ENCODE peak calls at places on chromosome 4, in five cellular contexts. One of them, this sample, is unnamed.

GRCh38 chr4:57110635-57111546 is 706 bp upstream of the IGFBP7 start:
- DNase-seq in activated naive CD4-positive, alpha-beta T cell treated with anti-CD3 and anti-CD28 coated beads, Interleukin-2, amount 10 ng/mL, durations not matched to agents 7 days and 5 days: no peak
- DNase-seq in NCI-H774: no peak
- DNase-seq in HS-27A: peak; percentile 59
- DNase-seq in body of pancreas: peak; percentile 46
- DNase-seq in this sample: no peak

GRCh38 chr4:155578726-155579385 is 87.8 kb upstream of the GUCY1A1 start:
- DNase-seq in activated naive CD4-positive, alpha-beta T cell treated with anti-CD3 and anti-CD28 coated beads, Interleukin-2, amount 10 ng/mL, durations not matched to agents 7 days and 5 days: no peak
- DNase-seq in NCI-H774: no peak
- DNase-seq in HS-27A: no peak
- DNase-seq in body of pancreas: no peak
- DNase-seq in this sample: no peak

GRCh38 chr4:112403072-112403945 is 106.1 kb downstream of the ALPK1 start:
- DNase-seq in activated naive CD4-positive, alpha-beta T cell treated with anti-CD3 and anti-CD28 coated beads, Interleukin-2, amount 10 ng/mL, durations not matched to agents 7 days and 5 days: no peak
- DNase-seq in NCI-H774: no peak
- DNase-seq in HS-27A: no peak
- DNase-seq in body of pancreas: no peak
- DNase-seq in this sample: no peak

GRCh38 chr4:41839945-41840854 is 91.7 kb upstream of the PHOX2B start:
- DNase-seq in activated naive CD4-positive, alpha-beta T cell treated with anti-CD3 and anti-CD28 coated beads, Interleukin-2, amount 10 ng/mL, durations not matched to agents 7 days and 5 days: no peak
- DNase-seq in NCI-H774: no peak
- DNase-seq in HS-27A: no peak
- DNase-seq in body of pancreas: no peak
- DNase-seq in this sample: no peak

GRCh38 chr4:102390438-102390837 is 45.2 kb upstream of the SLC39A8 start:
- DNase-seq in activated naive CD4-positive, alpha-beta T cell treated with anti-CD3 and anti-CD28 coated beads, Interleukin-2, amount 10 ng/mL, durations not matched to agents 7 days and 5 days: no peak
- DNase-seq in NCI-H774: no peak
- DNase-seq in HS-27A: no peak
- DNase-seq in body of pancreas: no peak
- DNase-seq in this sample: no peak

GRCh38 chr4:2251795-2252529 is 9.9 kb downstream of the MXD4 start:
- DNase-seq in activated naive CD4-positive, alpha-beta T cell treated with anti-CD3 and anti-CD28 coated beads, Interleukin-2, amount 10 ng/mL, durations not matched to agents 7 days and 5 days: no peak
- DNase-seq in NCI-H774: no peak
- DNase-seq in HS-27A: no peak
- DNase-seq in body of pancreas: peak; percentile 1
- DNase-seq in this sample: peak; percentile 7

GRCh38 chr4:4558881-4559280 is 17.0 kb upstream of the STX18 start:
- DNase-seq in activated naive CD4-positive, alpha-beta T cell treated with anti-CD3 and anti-CD28 coated beads, Interleukin-2, amount 10 ng/mL, durations not matched to agents 7 days and 5 days: no peak
- DNase-seq in NCI-H774: no peak
- DNase-seq in HS-27A: no peak
- DNase-seq in body of pancreas: no peak
- DNase-seq in this sample: no peak

GRCh38 chr4:175562537-175562936 is 249.5 kb downstream of the GPM6A start:
- DNase-seq in activated naive CD4-positive, alpha-beta T cell treated with anti-CD3 and anti-CD28 coated beads, Interleukin-2, amount 10 ng/mL, durations not matched to agents 7 days and 5 days: no peak
- DNase-seq in NCI-H774: no peak
- DNase-seq in HS-27A: no peak
- DNase-seq in body of pancreas: no peak
- DNase-seq in this sample: no peak

GRCh38 chr4:34323549-34324325 is 1920.6 kb downstream of the ARAP2 start:
- DNase-seq in activated naive CD4-positive, alpha-beta T cell treated with anti-CD3 and anti-CD28 coated beads, Interleukin-2, amount 10 ng/mL, durations not matched to agents 7 days and 5 days: no peak
- DNase-seq in NCI-H774: no peak
- DNase-seq in HS-27A: no peak
- DNase-seq in body of pancreas: no peak
- DNase-seq in this sample: no peak

GRCh38 chr4:6674500-6675149 is 19.1 kb upstream of the S100P start:
- DNase-seq in activated naive CD4-positive, alpha-beta T cell treated with anti-CD3 and anti-CD28 coated beads, Interleukin-2, amount 10 ng/mL, durations not matched to agents 7 days and 5 days: peak; percentile 81
- DNase-seq in NCI-H774: peak; percentile 11
- DNase-seq in HS-27A: no peak
- DNase-seq in body of pancreas: peak; percentile 61
- DNase-seq in this sample: peak; percentile 51

GRCh38 chr4:113636877-113637276 is 124.7 kb downstream of the CAMK2D start:
- DNase-seq in activated naive CD4-positive, alpha-beta T cell treated with anti-CD3 and anti-CD28 coated beads, Interleukin-2, amount 10 ng/mL, durations not matched to agents 7 days and 5 days: peak; percentile 49
- DNase-seq in NCI-H774: no peak
- DNase-seq in HS-27A: no peak
- DNase-seq in body of pancreas: no peak
- DNase-seq in this sample: peak; percentile 7

GRCh38 chr4:159697322-159698283 is 594.7 kb downstream of the RAPGEF2 start:
- DNase-seq in activated naive CD4-positive, alpha-beta T cell treated with anti-CD3 and anti-CD28 coated beads, Interleukin-2, amount 10 ng/mL, durations not matched to agents 7 days and 5 days: no peak
- DNase-seq in NCI-H774: no peak
- DNase-seq in HS-27A: no peak
- DNase-seq in body of pancreas: no peak
- DNase-seq in this sample: no peak

GRCh38 chr4:41751325-41752061 is 3.0 kb upstream of the PHOX2B start:
- DNase-seq in activated naive CD4-positive, alpha-beta T cell treated with anti-CD3 and anti-CD28 coated beads, Interleukin-2, amount 10 ng/mL, durations not matched to agents 7 days and 5 days: no peak
- DNase-seq in NCI-H774: no peak
- DNase-seq in HS-27A: no peak
- DNase-seq in body of pancreas: no peak
- DNase-seq in this sample: no peak

GRCh38 chr4:107640157-107640556 is 79.9 kb downstream of the PAPSS1 start:
- DNase-seq in activated naive CD4-positive, alpha-beta T cell treated with anti-CD3 and anti-CD28 coated beads, Interleukin-2, amount 10 ng/mL, durations not matched to agents 7 days and 5 days: no peak
- DNase-seq in NCI-H774: no peak
- DNase-seq in HS-27A: no peak
- DNase-seq in body of pancreas: no peak
- DNase-seq in this sample: no peak

GRCh38 chr4:54961357-54961975 is 163.9 kb downstream of the KDR start:
- DNase-seq in activated naive CD4-positive, alpha-beta T cell treated with anti-CD3 and anti-CD28 coated beads, Interleukin-2, amount 10 ng/mL, durations not matched to agents 7 days and 5 days: no peak
- DNase-seq in NCI-H774: peak; percentile 51
- DNase-seq in HS-27A: peak; percentile 57
- DNase-seq in body of pancreas: no peak
- DNase-seq in this sample: no peak

GRCh38 chr4:184147858-184148799 is 69.5 kb downstream of the ENPP6 start:
- DNase-seq in activated naive CD4-positive, alpha-beta T cell treated with anti-CD3 and anti-CD28 coated beads, Interleukin-2, amount 10 ng/mL, durations not matched to agents 7 days and 5 days: no peak
- DNase-seq in NCI-H774: no peak
- DNase-seq in HS-27A: no peak
- DNase-seq in body of pancreas: no peak
- DNase-seq in this sample: no peak

GRCh38 chr4:150395872-150396271 is 186.1 kb upstream of the MAB21L2 start:
- DNase-seq in activated naive CD4-positive, alpha-beta T cell treated with anti-CD3 and anti-CD28 coated beads, Interleukin-2, amount 10 ng/mL, durations not matched to agents 7 days and 5 days: no peak
- DNase-seq in NCI-H774: no peak
- DNase-seq in HS-27A: no peak
- DNase-seq in body of pancreas: no peak
- DNase-seq in this sample: no peak

GRCh38 chr4:185878633-185879032 is 66.6 kb upstream of the SORBS2 start:
- DNase-seq in activated naive CD4-positive, alpha-beta T cell treated with anti-CD3 and anti-CD28 coated beads, Interleukin-2, amount 10 ng/mL, durations not matched to agents 7 days and 5 days: no peak
- DNase-seq in NCI-H774: no peak
- DNase-seq in HS-27A: no peak
- DNase-seq in body of pancreas: no peak
- DNase-seq in this sample: no peak

GRCh38 chr4:42653606-42654560 is 3.0 kb downstream of the ATP8A1 start:
- DNase-seq in activated naive CD4-positive, alpha-beta T cell treated with anti-CD3 and anti-CD28 coated beads, Interleukin-2, amount 10 ng/mL, durations not matched to agents 7 days and 5 days: no peak
- DNase-seq in NCI-H774: no peak
- DNase-seq in HS-27A: no peak
- DNase-seq in body of pancreas: peak; percentile 12
- DNase-seq in this sample: no peak

GRCh38 chr4:88900432-88900831 is 156.6 kb downstream of the FAM13A start:
- DNase-seq in activated naive CD4-positive, alpha-beta T cell treated with anti-CD3 and anti-CD28 coated beads, Interleukin-2, amount 10 ng/mL, durations not matched to agents 7 days and 5 days: no peak
- DNase-seq in NCI-H774: no peak
- DNase-seq in HS-27A: peak; percentile 33
- DNase-seq in body of pancreas: no peak
- DNase-seq in this sample: no peak

GRCh38 chr4:86033171-86033570 is 326.7 kb downstream of the MAPK10 start:
- DNase-seq in activated naive CD4-positive, alpha-beta T cell treated with anti-CD3 and anti-CD28 coated beads, Interleukin-2, amount 10 ng/mL, durations not matched to agents 7 days and 5 days: no peak
- DNase-seq in NCI-H774: no peak
- DNase-seq in HS-27A: no peak
- DNase-seq in body of pancreas: peak; percentile 35
- DNase-seq in this sample: no peak

GRCh38 chr4:41209187-41209586 is 5.2 kb downstream of the APBB2 start:
- DNase-seq in activated naive CD4-positive, alpha-beta T cell treated with anti-CD3 and anti-CD28 coated beads, Interleukin-2, amount 10 ng/mL, durations not matched to agents 7 days and 5 days: no peak
- DNase-seq in NCI-H774: no peak
- DNase-seq in HS-27A: no peak
- DNase-seq in body of pancreas: peak; percentile 38
- DNase-seq in this sample: no peak

GRCh38 chr4:138946306-138946705 is 69.3 kb upstream of the NOCT start:
- DNase-seq in activated naive CD4-positive, alpha-beta T cell treated with anti-CD3 and anti-CD28 coated beads, Interleukin-2, amount 10 ng/mL, durations not matched to agents 7 days and 5 days: no peak
- DNase-seq in NCI-H774: no peak
- DNase-seq in HS-27A: no peak
- DNase-seq in body of pancreas: no peak
- DNase-seq in this sample: no peak

GRCh38 chr4:85030156-85030555 is 63.7 kb upstream of the WDFY3 start:
- DNase-seq in activated naive CD4-positive, alpha-beta T cell treated with anti-CD3 and anti-CD28 coated beads, Interleukin-2, amount 10 ng/mL, durations not matched to agents 7 days and 5 days: no peak
- DNase-seq in NCI-H774: no peak
- DNase-seq in HS-27A: no peak
- DNase-seq in body of pancreas: no peak
- DNase-seq in this sample: no peak

This sample was measured in T-helper 17 cell.